ENCODE peak calls at places on chromosomes 3 and 15, in four cellular contexts. E is GM23248, W is ovary, U is stomach. N is an unnamed sample. For H3K4me1, the result is how much of the 10 kb centered on the place peaks cover.

GRCh38 chr3:100329800-100330489 is 4.6 kb upstream of the NIT2 start:
- DNase-seq in E (no peak), W (no peak), U (no peak), N (no peak)

GRCh38 chr3:125140817-125141595 is 71.5 kb downstream of the SLC12A8 start:
- DNase-seq in E (no peak), W (peak), U (no peak), N (no peak)

GRCh38 chr3:9503283-9503682 is 50.3 kb downstream of the LHFPL4 start:
- DNase-seq in E (peak), W (peak), U (peak), N (peak)

GRCh38 chr3:170809021-170809974 is 60.7 kb downstream of the RPL22L1 start:
- DNase-seq in E (peak), W (peak), U (no peak), N (peak)

GRCh38 chr3:36486009-36486408 is 105.7 kb downstream of the STAC start:
- DNase-seq in E (no peak), W (no peak), U (no peak), N (no peak)

GRCh38 chr3:50321146-50321843 is 1.2 kb downstream of the HYAL2 start:
- DNase-seq in E (peak), W (peak), U (peak), N (peak)

GRCh38 chr3:176430244-176430893 is 766.9 kb downstream of the TBL1XR1 start:
- DNase-seq in E (peak), W (peak), U (no peak), N (peak)

GRCh38 chr3:11718582-11719405 is 75.1 kb upstream of the VGLL4 start:
- DNase-seq in E (peak), W (peak), U (peak), N (peak)

GRCh38 chr3:47001731-47002489 is 22.4 kb downstream of the NBEAL2 start:
- DNase-seq in E (no peak), W (no peak), U (no peak), N (no peak)

GRCh38 chr15:57950381-57950946 is 115.0 kb downstream of the ALDH1A2 start:
- DNase-seq in E (no peak), W (no peak), U (no peak), N (no peak)

GRCh38 chr15:72865486-72865885 is 81.9 kb upstream of the ADPGK start:
- DNase-seq in E (no peak), W (no peak), U (no peak), N (peak)

GRCh38 chr15:31481157-31481556 is 154.5 kb downstream of the KLF13 start:
- DNase-seq in E (no peak), W (no peak), U (peak), N (no peak)

GRCh38 chr3:10549617-10550228 is 44.3 kb upstream of the ATP2B2 start:
- DNase-seq in E (no peak), W (no peak), U (no peak), N (no peak)

GRCh38 chr3:38842266-38842965 is 26.4 kb upstream of the SCN10A start:
- DNase-seq in E (no peak), W (no peak), U (no peak), N (no peak)

GRCh38 chr15:45849136-45849535 is 214.3 kb downstream of the SQOR start:
- DNase-seq in E (no peak), W (no peak), U (no peak), N (no peak)

GRCh38 chr15:87826119-87826730 is 430.3 kb downstream of the NTRK3 start:
- DNase-seq in E (no peak), W (no peak), U (no peak), N (no peak)

GRCh38 chr3:171504376-171504775 is 44.2 kb upstream of the TNIK start:
- DNase-seq in E (no peak), W (no peak), U (no peak), N (no peak)

GRCh38 chr15:65856821-65857455 is 12.4 kb upstream of the RAB11A start:
- DNase-seq in E (peak), W (peak), U (peak), N (peak)

GRCh38 chr15:63380828-63381282 is 791 bp downstream of the CA12 start:
- DNase-seq in E (peak), W (no peak), U (no peak), N (no peak)

GRCh38 chr3:192054881-192055280 is 593.9 kb downstream of the PYDC2 start:
- DNase-seq in E (no peak), W (no peak), U (no peak), N (no peak)

GRCh38 chr3:151276038-151277027 is 2.0 kb downstream of the P2RY14 start:
- DNase-seq in E (no peak), W (no peak), U (no peak), N (no peak)
- H3K4me1 ChIP-seq in E (under half), W (under half), U (under half), N (under half)

DNA sequence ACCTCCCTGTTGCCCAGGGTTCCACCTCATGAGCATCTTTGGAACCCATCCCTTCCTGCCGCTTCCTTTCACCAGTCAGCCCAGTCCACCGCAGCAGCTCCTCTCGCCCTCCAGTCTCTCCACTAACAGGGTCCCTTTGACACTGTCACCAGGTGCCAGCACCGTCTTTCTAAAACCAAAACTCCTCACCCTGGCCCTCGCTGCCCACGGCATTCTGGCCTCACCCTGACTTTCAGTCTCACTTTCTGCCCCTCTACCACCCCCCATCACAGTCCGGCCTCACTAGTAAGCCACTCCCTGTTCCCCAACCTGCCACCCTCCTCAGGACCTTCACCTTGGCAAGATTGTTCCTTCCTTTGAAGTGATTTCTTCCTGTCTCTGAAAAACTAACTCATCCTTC is 4.2 kb downstream of the PPCDC start:
- DNase-seq in E (no peak), W (no peak), U (peak), N (no peak)
- H3K4me1 ChIP-seq in E (under half), W (under half), U (half or more), N (under half)

GRCh38 chr3:126439968-126440708 is 35.6 kb downstream of the ZXDC start:
- DNase-seq in E (no peak), W (peak), U (peak), N (no peak)
- H3K4me1 ChIP-seq in E (under half), W (under half), U (under half), N (under half)

DNA sequence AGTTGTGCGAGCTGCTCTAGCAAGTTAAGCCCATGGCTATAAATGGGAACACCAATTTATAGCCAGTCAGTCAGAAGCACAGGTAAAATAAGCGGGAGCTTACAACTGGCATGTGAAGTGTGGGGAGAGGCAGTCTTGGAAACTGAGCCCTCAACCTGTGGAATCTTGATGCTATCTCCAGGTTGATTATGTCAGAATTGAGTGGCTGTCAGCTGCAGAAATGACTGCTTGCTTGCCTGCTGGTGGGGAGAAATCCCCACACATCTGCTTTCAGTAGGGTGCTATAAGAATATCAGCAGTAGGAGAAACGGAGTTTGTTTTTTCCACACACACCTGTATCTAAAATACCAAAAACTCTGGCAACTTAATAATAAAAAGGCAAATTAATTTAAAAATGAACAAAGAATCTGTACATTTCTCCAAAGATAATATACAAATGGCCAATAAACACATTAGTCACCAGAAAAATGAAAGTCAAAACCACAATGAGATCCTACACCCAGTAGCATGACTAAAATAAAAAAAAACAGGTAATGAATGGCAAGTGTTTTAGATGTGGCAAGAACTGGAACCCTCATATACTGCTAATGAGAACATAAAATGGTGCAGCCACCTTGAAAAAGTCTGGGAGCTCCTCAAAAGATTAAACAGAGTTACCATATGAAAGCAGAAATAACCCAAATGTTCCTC is 26.0 kb upstream of the MAP4 start:
- DNase-seq in E (peak), W (no peak), U (no peak), N (no peak)
- H3K4me1 ChIP-seq in E (under half), W (under half), U (under half), N (under half)